ENCODE peak calls at places on chromosomes 13 and 19, in six cellular contexts. J is HFF-Myc, C is heart left ventricle, D is psoas muscle, G is Caco-2, Q is fibroblast of lung. T is an unnamed sample.

GRCh38 chr13:106649495-106649894 is 81.6 kb upstream of the ARGLU1 start:
- DNase-seq in J (no peak), C (peak), D (no peak), G (no peak), Q (peak), T (no peak)

GRCh38 chr13:49693191-49693733 is 2.0 kb upstream of the EBPL start:
- DNase-seq in J (no peak), C (no peak), D (no peak), G (no peak), Q (no peak), T (no peak)

GRCh38 chr19:47776568-47776967 is 1.9 kb upstream of the SELENOW start:
- DNase-seq in J (no peak), C (no peak), D (no peak), G (no peak), Q (peak), T (no peak)

GRCh38 chr13:91142572-91142971 is 204.9 kb upstream of the MIR17HG start:
- DNase-seq in J (no peak), C (no peak), D (no peak), G (peak), Q (peak), T (no peak)

GRCh38 chr13:36918246-36919060 is 1.6 kb downstream of the SMAD9 start:
- DNase-seq in J (no peak), C (no peak), D (no peak), G (no peak), Q (peak), T (no peak)

GRCh38 chr13:51425410-51426042 is 27.3 kb downstream of the INTS6 start:
- DNase-seq in J (no peak), C (no peak), D (no peak), G (no peak), Q (peak), T (no peak)

GRCh38 chr19:12481781-12482504 is 2.7 kb downstream of the ZNF709 start:
- DNase-seq in J (no peak), C (no peak), D (no peak), G (no peak), Q (no peak), T (no peak)

GRCh38 chr13:23844132-23844531 is 45.1 kb downstream of the MIPEP start:
- DNase-seq in J (no peak), C (no peak), D (no peak), G (no peak), Q (no peak), T (no peak)

GRCh38 chr13:75492389-75492788 is 10.4 kb upstream of the TBC1D4 start:
- DNase-seq in J (no peak), C (no peak), D (no peak), G (no peak), Q (peak), T (no peak)

GRCh38 chr13:62014299-62014698 is 598.6 kb upstream of the PCDH20 start:
- DNase-seq in J (no peak), C (no peak), D (no peak), G (peak), Q (peak), T (no peak)

GRCh38 chr13:20721454-20722357 is 18.2 kb downstream of the IL17D start:
- DNase-seq in J (no peak), C (peak), D (peak), G (no peak), Q (peak), T (peak)

GRCh38 chr19:42473686-42474085 is 30.9 kb upstream of the CXCL17 start:
- DNase-seq in J (no peak), C (no peak), D (no peak), G (no peak), Q (no peak), T (no peak)

GRCh38 chr19:13762635-13763235 is 1.6 kb upstream of the MRI1 start:
- DNase-seq in J (no peak), C (no peak), D (no peak), G (no peak), Q (no peak), T (no peak)

GRCh38 chr13:80117515-80117914 is 223.4 kb downstream of the SPRY2 start:
- DNase-seq in J (no peak), C (no peak), D (no peak), G (no peak), Q (no peak), T (no peak)

GRCh38 chr19:30471441-30471840 is 99.3 kb downstream of the ZNF536 start:
- DNase-seq in J (no peak), C (no peak), D (no peak), G (no peak), Q (no peak), T (no peak)

GRCh38 chr19:44741841-44742352 is 6.6 kb upstream of the BCL3 start:
- DNase-seq in J (peak), C (peak), D (peak), G (peak), Q (peak), T (peak)

GRCh38 chr19:40249781-40250180 is 23.3 kb upstream of the CCNP start:
- DNase-seq in J (no peak), C (no peak), D (no peak), G (no peak), Q (no peak), T (no peak)

GRCh38 chr19:16627194-16627927 is 643 bp downstream of the MED26 start:
- DNase-seq in J (no peak), C (peak), D (no peak), G (peak), Q (no peak), T (peak)

GRCh38 chr13:102440259-102440936 is 38.5 kb upstream of the FGF14 start:
- DNase-seq in J (no peak), C (no peak), D (no peak), G (no peak), Q (no peak), T (no peak)

GRCh38 chr13:21365574-21365973 is 93.5 kb downstream of the ZDHHC20 start:
- DNase-seq in J (no peak), C (no peak), D (no peak), G (no peak), Q (no peak), T (no peak)

GRCh38 chr19:7292352-7292949 is 1.8 kb downstream of the INSR start:
- DNase-seq in J (no peak), C (no peak), D (no peak), G (no peak), Q (no peak), T (no peak)

GRCh38 chr13:82565191-82565590 is 1317.1 kb downstream of the SLITRK1 start:
- DNase-seq in J (no peak), C (no peak), D (no peak), G (no peak), Q (no peak), T (no peak)

GRCh38 chr13:52371736-52372247 is 34.2 kb downstream of the THSD1 start:
- DNase-seq in J (peak), C (no peak), D (no peak), G (peak), Q (peak), T (no peak)

GRCh38 chr19:8336072-8336569 is 6.9 kb downstream of the KANK3 start:
- DNase-seq in J (no peak), C (no peak), D (no peak), G (no peak), Q (no peak), T (no peak)

GRCh38 chr13:74891610-74892009 is 590.4 kb downstream of the TBC1D4 start:
- DNase-seq in J (peak), C (no peak), D (no peak), G (no peak), Q (peak), T (no peak)

GRCh38 chr13:49436890-49437289 is 7.0 kb downstream of the CAB39L start:
- DNase-seq in J (no peak), C (peak), D (peak), G (peak), Q (peak), T (peak)

GRCh38 chr13:37701306-37701705 is 102.7 kb upstream of the POSTN start:
- DNase-seq in J (no peak), C (no peak), D (no peak), G (no peak), Q (peak), T (no peak)

GRCh38 chr13:97542102-97542501 is 108.1 kb downstream of the RAP2A start:
- DNase-seq in J (no peak), C (no peak), D (no peak), G (no peak), Q (no peak), T (no peak)

GRCh38 chr13:114088863-114089262 is 43.6 kb downstream of the RASA3 start:
- DNase-seq in J (no peak), C (no peak), D (no peak), G (no peak), Q (no peak), T (no peak)

GRCh38 chr19:36111200-36111539 is 227 bp downstream of the OVOL3 start:
- DNase-seq in J (no peak), C (no peak), D (no peak), G (no peak), Q (no peak), T (no peak)

DNA sequence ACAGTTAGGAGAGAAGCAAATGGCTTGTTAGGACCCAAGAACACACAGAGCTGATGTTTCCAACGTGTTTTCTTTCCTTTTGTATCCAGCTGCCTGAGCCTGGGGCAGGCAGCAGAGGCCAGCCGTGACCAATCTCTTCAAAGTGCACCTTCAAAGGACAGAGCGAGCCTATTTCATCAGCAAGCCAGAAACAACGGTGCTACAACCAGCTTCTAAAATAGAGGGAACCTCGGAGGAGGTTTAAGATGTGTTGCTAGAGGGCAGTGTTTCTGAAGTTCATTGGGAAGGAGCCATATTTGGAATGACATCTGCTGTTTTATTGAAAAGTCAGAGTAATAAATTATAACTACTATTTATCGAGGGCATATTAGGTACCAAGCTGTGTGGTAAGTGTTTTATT is 56.2 kb upstream of the RFC3 start:
- DNase-seq in J (no peak), C (no peak), D (no peak), G (peak), Q (peak), T (no peak)
- H3K4me3 ChIP-seq in J (no peak), C (no peak), D (no peak), G (no peak), Q (no peak), T (no peak)

DNA sequence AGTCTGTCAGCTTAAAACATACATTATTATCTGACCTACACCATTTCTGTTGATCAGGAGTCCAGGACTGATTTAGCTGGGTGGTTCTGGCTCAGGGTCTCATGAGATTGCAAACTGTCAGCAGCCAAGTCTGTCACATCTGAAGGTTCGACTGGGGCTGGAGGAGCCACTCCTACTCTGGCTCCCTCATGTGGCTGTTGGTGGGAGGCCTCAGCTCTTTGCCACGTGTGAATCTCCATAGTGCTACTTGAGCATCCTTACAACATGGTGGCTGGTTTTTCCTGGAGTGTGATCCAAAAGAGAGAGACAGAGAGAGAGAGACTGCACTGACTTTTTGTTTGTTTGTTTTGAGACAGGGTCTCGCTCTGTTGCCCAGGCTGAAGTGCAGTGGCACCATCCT is 63.6 kb upstream of the NFIC start:
- DNase-seq in J (no peak), C (no peak), D (no peak), G (peak), Q (no peak), T (no peak)
- TF ChIP-seq CTCF in J (peak), C (no peak), D (no peak), G (no peak), Q (no peak), T (no peak)

DNA sequence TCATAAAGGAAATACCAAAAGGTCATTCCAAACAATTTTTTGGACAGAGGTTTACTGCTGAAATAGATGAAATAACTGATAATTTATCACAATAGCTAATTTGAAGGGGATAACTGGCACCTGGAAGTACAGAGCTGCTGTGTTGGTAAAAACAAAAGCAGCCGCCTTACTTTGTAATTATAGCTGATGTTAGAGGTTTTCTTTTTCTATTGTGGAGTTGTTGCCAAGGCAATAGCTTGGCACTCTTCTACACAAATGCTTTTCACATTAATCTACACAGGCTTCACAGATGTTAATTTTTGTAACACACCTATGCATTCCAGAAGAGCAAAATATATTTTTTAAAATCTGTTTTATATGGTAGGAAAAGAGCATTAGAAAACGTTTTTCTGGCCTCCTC is 56.9 kb downstream of the LACC1 start:
- DNase-seq in J (no peak), C (no peak), D (no peak), G (no peak), Q (peak), T (no peak)
- H3K4me3 ChIP-seq in J (no peak), C (no peak), D (no peak), G (no peak), Q (no peak), T (no peak)

DNA sequence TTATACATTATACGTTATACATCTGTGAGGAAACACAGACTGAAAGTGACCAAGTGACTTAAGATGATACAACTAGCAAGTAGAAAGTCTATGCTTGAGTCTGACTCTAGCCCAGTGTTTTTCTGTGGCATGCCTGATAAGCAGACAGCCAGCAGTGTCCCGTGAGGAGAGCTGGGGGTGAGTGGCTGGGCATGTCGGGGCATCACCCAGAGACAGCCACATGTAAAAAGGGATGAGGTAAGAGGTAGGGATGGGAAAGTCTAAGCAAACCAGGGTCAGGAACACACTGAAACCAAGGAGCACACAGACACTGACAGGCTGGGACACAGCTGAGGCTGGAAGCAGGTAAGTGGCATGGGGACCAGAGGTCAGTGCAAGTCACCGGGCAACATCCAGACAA is 333.2 kb downstream of the FOXO1 start:
- DNase-seq in J (no peak), C (peak), D (no peak), G (no peak), Q (peak), T (peak)
- TF ChIP-seq CTCF in J (no peak), C (no peak), D (no peak), G (no peak), Q (no peak), T (no peak)

GRCh38 chr19:49660338-49660961 is 5.2 kb downstream of the IRF3 start:
- DNase-seq in J (no peak), C (peak), D (no peak), G (no peak), Q (no peak), T (no peak)

GRCh38 chr19:49664171-49665070 is 1.2 kb downstream of the IRF3 start:
- DNase-seq in J (no peak), C (peak), D (peak), G (peak), Q (peak), T (peak)

GRCh38 chr19:49665301-49666119 is at the start of the genes BCL2L12 and IRF3:
- DNase-seq in J (peak), C (peak), D (peak), G (peak), Q (peak), T (peak)

GRCh38 chr19:49662011-49662410 is 3.6 kb downstream of the IRF3 start:
- DNase-seq in J (no peak), C (no peak), D (no peak), G (no peak), Q (no peak), T (no peak)

GRCh38 chr19:49663224-49663623 is 2.4 kb downstream of the IRF3 start:
- DNase-seq in J (no peak), C (peak), D (no peak), G (no peak), Q (no peak), T (no peak)
- H3K4me3 ChIP-seq in J (no peak), C (no peak), D (no peak), G (no peak), Q (no peak), T (no peak)

GRCh38 chr13:31477961-31478360 is 261.4 kb upstream of the RXFP2 start:
- DNase-seq in J (peak), C (no peak), D (no peak), G (no peak), Q (peak), T (no peak)
- TF ChIP-seq CTCF in J (no peak), C (no peak), D (no peak), G (no peak), Q (no peak), T (no peak)

DNA sequence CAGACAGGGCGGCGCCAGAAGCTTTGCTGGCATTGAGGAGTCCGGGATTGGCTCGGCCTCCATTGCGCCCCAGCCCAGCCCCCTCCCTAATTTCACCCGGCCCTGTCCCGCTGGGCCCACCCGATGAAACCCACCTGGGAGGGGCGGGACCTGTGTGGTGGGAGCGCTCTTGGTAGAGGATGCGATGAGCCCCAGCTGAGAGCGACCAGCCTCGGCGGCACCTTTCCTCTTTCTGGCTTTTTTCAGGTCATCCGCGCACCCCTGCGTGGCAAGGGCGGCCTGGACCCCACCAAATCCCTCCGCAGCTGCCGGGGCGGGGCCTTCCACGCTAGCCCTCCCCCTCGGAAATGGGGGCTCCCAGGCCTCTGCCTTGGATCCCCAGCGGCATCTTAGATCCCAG is at the start of gene ZGLP1:
- DNase-seq in J (no peak), C (no peak), D (no peak), G (no peak), Q (no peak), T (no peak)
- H3K4me3 ChIP-seq in J (no peak), C (no peak), D (no peak), G (no peak), Q (no peak), T (no peak)

GRCh38 chr19:4580021-4580901 is 20.8 kb upstream of the SEMA6B start:
- DNase-seq in J (no peak), C (no peak), D (no peak), G (no peak), Q (no peak), T (no peak)
- TF ChIP-seq CTCF in J (peak), C (no peak), D (no peak), G (no peak), Q (no peak), T (no peak)